ENCODE peak calls at places on chromosome 6, in six cellular contexts. U is stimulated activated CD4-positive, alpha-beta T cell treated with anti-CD3 and anti-CD28 coated beads, Interleukin-4, amount 100 ng/mL, for 4 hours; P is heart left ventricle; X is DMS53; B is Peyer's patch; Q is effector CD4-positive, alpha-beta T cell. Y is an unnamed sample.
A peak's percentile ranks its signal among the peaks of the same experiment; 100 is the strongest.

GRCh38 chr6:72554761-72555221 is 67.1 kb upstream of the KCNQ5 start:
- DNase-seq in U (no peak), P (no peak), X (no peak), B (no peak), Q (no peak), Y (peak; percentile 24)

GRCh38 chr6:127813682-127814027 is 87.2 kb downstream of the THEMIS start:
- DNase-seq in U (no peak), P (no peak), X (no peak), B (no peak), Q (no peak), Y (no peak)

GRCh38 chr6:106149472-106150069 is 63.4 kb downstream of the PRDM1 start:
- DNase-seq in U (no peak), P (no peak), X (no peak), B (no peak), Q (no peak), Y (no peak)

GRCh38 chr6:56155634-56156141 is 91.7 kb downstream of the COL21A1 start:
- DNase-seq in U (no peak), P (no peak), X (no peak), B (no peak), Q (no peak), Y (no peak)

GRCh38 chr6:138105880-138106664 is 1.1 kb downstream of the PERP start:
- DNase-seq in U (no peak), P (no peak), X (peak; percentile 28), B (no peak), Q (no peak), Y (peak; percentile 71)

GRCh38 chr6:90860822-90861601 is 274.1 kb upstream of the MAP3K7 start:
- DNase-seq in U (no peak), P (no peak), X (peak; percentile 68), B (no peak), Q (no peak), Y (peak; percentile 29)

GRCh38 chr6:57182017-57182432 is 9.9 kb downstream of the BAG2 start:
- DNase-seq in U (no peak), P (no peak), X (no peak), B (no peak), Q (no peak), Y (no peak)

GRCh38 chr6:44011350-44011925 is 115.8 kb downstream of the MRPL14 start:
- DNase-seq in U (no peak), P (no peak), X (no peak), B (no peak), Q (no peak), Y (no peak)

GRCh38 chr6:41966961-41967311 is 25.3 kb upstream of the CCND3 start:
- DNase-seq in U (no peak), P (no peak), X (no peak), B (no peak), Q (no peak), Y (no peak)

GRCh38 chr6:136822051-136822378 is 377 bp upstream of the PEX7 start:
- DNase-seq in U (peak; percentile 6), P (no peak), X (peak; percentile 51), B (peak; percentile 53), Q (no peak), Y (no peak)

GRCh38 chr6:30880563-30881252 is 3.6 kb upstream of the DDR1 start:
- DNase-seq in U (no peak), P (no peak), X (no peak), B (peak; percentile 43), Q (no peak), Y (peak; percentile 62)

GRCh38 chr6:147156799-147157382 is 47.3 kb upstream of the STXBP5 start:
- DNase-seq in U (no peak), P (no peak), X (peak; percentile 30), B (no peak), Q (no peak), Y (no peak)

GRCh38 chr6:83221302-83221701 is 28.1 kb downstream of the RWDD2A start:
- DNase-seq in U (no peak), P (no peak), X (no peak), B (no peak), Q (no peak), Y (no peak)

GRCh38 chr6:1606533-1607235 is 3.0 kb upstream of the FOXC1 start:
- DNase-seq in U (no peak), P (no peak), X (no peak), B (no peak), Q (no peak), Y (peak; percentile 39)

GRCh38 chr6:159878341-159878740 is 12.4 kb upstream of the MAS1 start:
- DNase-seq in U (no peak), P (no peak), X (no peak), B (no peak), Q (no peak), Y (no peak)

GRCh38 chr6:169845426-169846285 is 94.2 kb downstream of the ERMARD start:
- DNase-seq in U (no peak), P (peak; percentile 10), X (peak; percentile 64), B (peak; percentile 45), Q (no peak), Y (no peak)

GRCh38 chr6:30100585-30101422 is 12.1 kb downstream of the TRIM31 start:
- DNase-seq in U (peak; percentile 6), P (peak; percentile 50), X (peak; percentile 86), B (peak; percentile 88), Q (no peak), Y (peak; percentile 22)

GRCh38 chr6:125834347-125834746 is 43.6 kb downstream of the NCOA7 start:
- DNase-seq in U (no peak), P (no peak), X (no peak), B (no peak), Q (no peak), Y (no peak)

GRCh38 chr6:113859349-113860164 is 2.4 kb downstream of the MARCKS start:
- DNase-seq in U (no peak), P (peak; percentile 44), X (no peak), B (peak; percentile 74), Q (no peak), Y (peak; percentile 57)

GRCh38 chr6:3389390-3390167 is 67.3 kb downstream of the SLC22A23 start:
- DNase-seq in U (no peak), P (no peak), X (no peak), B (no peak), Q (no peak), Y (no peak)

GRCh38 chr6:145813285-145814034 is 1.1 kb downstream of the FBXO30 start:
- DNase-seq in U (no peak), P (no peak), X (peak; percentile 32), B (no peak), Q (no peak), Y (no peak)

GRCh38 chr6:48916523-48917050 is 546.5 kb downstream of the MMUT start:
- DNase-seq in U (no peak), P (no peak), X (peak; percentile 84), B (no peak), Q (no peak), Y (no peak)